ENCODE peak calls at places on chromosome 18, in five cellular contexts. One of them, this sample, is unnamed.

GRCh38 chr18:6488956-6489355 is 74.2 kb upstream of the L3MBTL4 start:
- DNase-seq in HEK293T: no peak
- DNase-seq in SK-N-SH: no peak
- DNase-seq in HepG2: no peak
- DNase-seq in GM12878: no peak
- DNase-seq in this sample: no peak

GRCh38 chr18:78751664-78752063 is 228.0 kb upstream of the SALL3 start:
- DNase-seq in HEK293T: no peak
- DNase-seq in SK-N-SH: no peak
- DNase-seq in HepG2: no peak
- DNase-seq in GM12878: no peak
- DNase-seq in this sample: no peak

GRCh38 chr18:60413944-60414547 is 41.5 kb upstream of the MC4R start:
- DNase-seq in HEK293T: no peak
- DNase-seq in SK-N-SH: no peak
- DNase-seq in HepG2: peak
- DNase-seq in GM12878: no peak
- DNase-seq in this sample: no peak

GRCh38 chr18:10029711-10030110 is 115.9 kb downstream of the VAPA start:
- DNase-seq in HEK293T: no peak
- DNase-seq in SK-N-SH: no peak
- DNase-seq in HepG2: no peak
- DNase-seq in GM12878: no peak
- DNase-seq in this sample: no peak

GRCh38 chr18:35389095-35389618 is 12.0 kb upstream of the ZNF396 start:
- DNase-seq in HEK293T: no peak
- DNase-seq in SK-N-SH: no peak
- DNase-seq in HepG2: no peak
- DNase-seq in GM12878: no peak
- DNase-seq in this sample: no peak

GRCh38 chr18:46226461-46226860 is 122.3 kb downstream of the HAUS1 start:
- DNase-seq in HEK293T: no peak
- DNase-seq in SK-N-SH: no peak
- DNase-seq in HepG2: no peak
- DNase-seq in GM12878: no peak
- DNase-seq in this sample: no peak

GRCh38 chr18:59517446-59518171 is 158.5 kb upstream of the LMAN1 start:
- DNase-seq in HEK293T: peak
- DNase-seq in SK-N-SH: peak
- DNase-seq in HepG2: peak
- DNase-seq in GM12878: no peak
- DNase-seq in this sample: no peak

GRCh38 chr18:446941-447560 is 53.5 kb downstream of the COLEC12 start:
- DNase-seq in HEK293T: no peak
- DNase-seq in SK-N-SH: no peak
- DNase-seq in HepG2: no peak
- DNase-seq in GM12878: no peak
- DNase-seq in this sample: no peak

GRCh38 chr18:7338846-7339245 is 108.0 kb downstream of the LRRC30 start:
- DNase-seq in HEK293T: no peak
- DNase-seq in SK-N-SH: no peak
- DNase-seq in HepG2: no peak
- DNase-seq in GM12878: no peak
- DNase-seq in this sample: no peak

GRCh38 chr18:2420367-2420766 is 150.9 kb downstream of the METTL4 start:
- DNase-seq in HEK293T: no peak
- DNase-seq in SK-N-SH: no peak
- DNase-seq in HepG2: no peak
- DNase-seq in GM12878: no peak
- DNase-seq in this sample: no peak

GRCh38 chr18:36211612-36212065 is 24.3 kb downstream of the MOCOS start:
- DNase-seq in HEK293T: no peak
- DNase-seq in SK-N-SH: no peak
- DNase-seq in HepG2: no peak
- DNase-seq in GM12878: peak
- DNase-seq in this sample: peak

GRCh38 chr18:25503567-25504081 is 151.7 kb upstream of the ZNF521 start:
- DNase-seq in HEK293T: peak
- DNase-seq in SK-N-SH: peak
- DNase-seq in HepG2: peak
- DNase-seq in GM12878: no peak
- DNase-seq in this sample: no peak

GRCh38 chr18:69257861-69258458 is 142.7 kb upstream of the DOK6 start:
- DNase-seq in HEK293T: no peak
- DNase-seq in SK-N-SH: no peak
- DNase-seq in HepG2: peak
- DNase-seq in GM12878: no peak
- DNase-seq in this sample: no peak

GRCh38 chr18:49778826-49779465 is 34.4 kb downstream of the ACAA2 start:
- DNase-seq in HEK293T: no peak
- DNase-seq in SK-N-SH: no peak
- DNase-seq in HepG2: no peak
- DNase-seq in GM12878: peak
- DNase-seq in this sample: no peak

GRCh38 chr18:44679912-44680270 is 797 bp upstream of the SETBP1 start:
- DNase-seq in HEK293T: peak
- DNase-seq in SK-N-SH: peak
- DNase-seq in HepG2: no peak
- DNase-seq in GM12878: no peak
- DNase-seq in this sample: peak

GRCh38 chr18:31049189-31049588 is 6.6 kb upstream of the DSC3 start:
- DNase-seq in HEK293T: no peak
- DNase-seq in SK-N-SH: no peak
- DNase-seq in HepG2: no peak
- DNase-seq in GM12878: no peak
- DNase-seq in this sample: peak

GRCh38 chr18:40911582-40912254 is 1043.3 kb upstream of the PIK3C3 start:
- DNase-seq in HEK293T: no peak
- DNase-seq in SK-N-SH: no peak
- DNase-seq in HepG2: no peak
- DNase-seq in GM12878: no peak
- DNase-seq in this sample: no peak

GRCh38 chr18:79911009-79911870 is 40.2 kb downstream of the SLC66A2 start:
- DNase-seq in HEK293T: no peak
- DNase-seq in SK-N-SH: no peak
- DNase-seq in HepG2: no peak
- DNase-seq in GM12878: no peak
- DNase-seq in this sample: no peak

GRCh38 chr18:51417643-51418483 is 220.4 kb upstream of the MEX3C start:
- DNase-seq in HEK293T: no peak
- DNase-seq in SK-N-SH: no peak
- DNase-seq in HepG2: no peak
- DNase-seq in GM12878: no peak
- DNase-seq in this sample: no peak

GRCh38 chr18:53148056-53148574 is 808.1 kb downstream of the DCC start:
- DNase-seq in HEK293T: no peak
- DNase-seq in SK-N-SH: no peak
- DNase-seq in HepG2: no peak
- DNase-seq in GM12878: no peak
- DNase-seq in this sample: no peak

GRCh38 chr18:69490813-69491212 is 90.1 kb downstream of the DOK6 start:
- DNase-seq in HEK293T: no peak
- DNase-seq in SK-N-SH: peak
- DNase-seq in HepG2: no peak
- DNase-seq in GM12878: no peak
- DNase-seq in this sample: no peak

GRCh38 chr18:31618801-31619200 is 27.1 kb downstream of the TTR start:
- DNase-seq in HEK293T: no peak
- DNase-seq in SK-N-SH: no peak
- DNase-seq in HepG2: no peak
- DNase-seq in GM12878: no peak
- DNase-seq in this sample: no peak

GRCh38 chr18:57353137-57353939 is 981 bp downstream of the ST8SIA3 start:
- DNase-seq in HEK293T: no peak
- DNase-seq in SK-N-SH: peak
- DNase-seq in HepG2: no peak
- DNase-seq in GM12878: no peak
- DNase-seq in this sample: no peak

GRCh38 chr18:22489694-22490093 is 72.0 kb upstream of the CTAGE1 start:
- DNase-seq in HEK293T: no peak
- DNase-seq in SK-N-SH: no peak
- DNase-seq in HepG2: peak
- DNase-seq in GM12878: no peak
- DNase-seq in this sample: peak

GRCh38 chr18:45636110-45636509 is 20.8 kb downstream of the SLC14A2 start:
- DNase-seq in HEK293T: no peak
- DNase-seq in SK-N-SH: no peak
- DNase-seq in HepG2: no peak
- DNase-seq in GM12878: no peak
- DNase-seq in this sample: no peak

GRCh38 chr18:77127769-77128671 is 4.6 kb downstream of the MBP start:
- DNase-seq in HEK293T: no peak
- DNase-seq in SK-N-SH: no peak
- DNase-seq in HepG2: no peak
- DNase-seq in GM12878: peak
- DNase-seq in this sample: no peak

GRCh38 chr18:77131100-77131651 is 1.4 kb downstream of the MBP start:
- DNase-seq in HEK293T: no peak
- DNase-seq in SK-N-SH: no peak
- DNase-seq in HepG2: no peak
- DNase-seq in GM12878: no peak
- DNase-seq in this sample: no peak

GRCh38 chr18:77131652-77132368 is 773 bp downstream of the MBP start:
- DNase-seq in HEK293T: peak
- DNase-seq in SK-N-SH: peak
- DNase-seq in HepG2: no peak
- DNase-seq in GM12878: no peak
- DNase-seq in this sample: no peak

GRCh38 chr18:77130229-77131099 is 2.1 kb downstream of the MBP start:
- DNase-seq in HEK293T: no peak
- DNase-seq in SK-N-SH: no peak
- DNase-seq in HepG2: no peak
- DNase-seq in GM12878: no peak
- DNase-seq in this sample: no peak

DNA sequence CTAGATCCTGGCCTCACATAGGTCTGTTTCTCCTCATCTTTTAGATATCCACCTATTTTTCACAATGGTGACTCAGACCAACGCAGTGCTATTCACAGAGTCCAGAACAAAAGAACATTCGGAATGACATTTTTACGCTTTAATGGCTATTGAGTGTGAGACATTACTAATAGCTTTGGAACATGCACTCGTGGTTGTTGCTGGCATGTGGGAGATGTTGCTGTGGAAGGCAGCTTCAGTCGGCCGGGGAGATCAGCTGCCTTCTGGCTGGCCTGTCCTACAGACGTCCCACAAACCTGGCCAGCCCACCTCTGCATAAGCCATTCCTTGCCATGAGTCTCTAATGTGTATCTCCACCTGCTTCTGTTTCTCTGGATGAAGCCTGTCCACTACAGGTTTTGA is 3.4 kb downstream of the MBP start:
- DNase-seq in HEK293T: no peak
- DNase-seq in SK-N-SH: no peak
- DNase-seq in HepG2: no peak
- DNase-seq in GM12878: no peak
- DNase-seq in this sample: no peak
- TF ChIP-seq FOXM1 in HEK293T: no peak
- TF ChIP-seq FOXM1 in SK-N-SH: no peak
- TF ChIP-seq FOXM1 in HepG2: no peak
- TF ChIP-seq FOXM1 in GM12878: no peak
- TF ChIP-seq FOXM1 in this sample: no peak

DNA sequence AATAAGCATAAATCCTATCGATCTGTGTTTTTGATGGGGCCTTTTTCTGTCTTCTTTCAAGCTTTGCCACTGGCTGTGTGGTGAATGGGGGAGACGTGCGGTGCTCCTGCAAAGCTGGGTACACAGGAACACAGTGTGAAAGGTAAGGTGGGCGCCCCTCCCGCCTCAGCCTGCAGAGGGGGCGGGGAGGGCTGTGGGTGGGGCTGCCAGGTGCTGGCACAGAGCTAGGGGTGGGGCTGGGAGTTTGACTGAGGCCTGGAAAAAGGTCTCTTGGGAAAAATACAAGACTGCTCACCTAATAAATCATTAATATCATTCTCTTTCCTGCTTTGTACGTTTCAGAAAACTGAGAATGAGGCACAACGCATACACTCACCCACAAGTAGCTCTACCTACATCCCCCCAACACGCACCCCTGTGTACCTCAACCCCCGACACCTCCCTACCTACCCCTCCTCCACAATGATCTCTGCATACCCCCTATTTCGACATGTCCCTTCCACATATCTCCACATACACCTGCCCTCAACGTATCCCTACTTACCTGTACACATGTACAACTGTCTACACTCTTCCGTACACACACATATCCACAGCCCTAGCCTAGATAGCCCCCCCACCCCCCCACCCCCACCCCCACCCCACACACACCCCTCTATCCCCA is 129.7 kb upstream of the TTC39C start:
- DNase-seq in HEK293T: no peak
- DNase-seq in SK-N-SH: no peak
- DNase-seq in HepG2: peak
- DNase-seq in GM12878: no peak
- DNase-seq in this sample: no peak
- TF ChIP-seq FOXM1 in HEK293T: no peak
- TF ChIP-seq FOXM1 in SK-N-SH: no peak
- TF ChIP-seq FOXM1 in HepG2: no peak
- TF ChIP-seq FOXM1 in GM12878: no peak
- TF ChIP-seq FOXM1 in this sample: no peak

GRCh38 chr18:55510809-55511208 is 77.2 kb downstream of the TCF4 start:
- DNase-seq in HEK293T: no peak
- DNase-seq in SK-N-SH: no peak
- DNase-seq in HepG2: no peak
- DNase-seq in GM12878: no peak
- DNase-seq in this sample: no peak
- TF ChIP-seq FOXM1 in HEK293T: no peak
- TF ChIP-seq FOXM1 in SK-N-SH: peak
- TF ChIP-seq FOXM1 in HepG2: no peak
- TF ChIP-seq FOXM1 in GM12878: no peak
- TF ChIP-seq FOXM1 in this sample: no peak

DNA sequence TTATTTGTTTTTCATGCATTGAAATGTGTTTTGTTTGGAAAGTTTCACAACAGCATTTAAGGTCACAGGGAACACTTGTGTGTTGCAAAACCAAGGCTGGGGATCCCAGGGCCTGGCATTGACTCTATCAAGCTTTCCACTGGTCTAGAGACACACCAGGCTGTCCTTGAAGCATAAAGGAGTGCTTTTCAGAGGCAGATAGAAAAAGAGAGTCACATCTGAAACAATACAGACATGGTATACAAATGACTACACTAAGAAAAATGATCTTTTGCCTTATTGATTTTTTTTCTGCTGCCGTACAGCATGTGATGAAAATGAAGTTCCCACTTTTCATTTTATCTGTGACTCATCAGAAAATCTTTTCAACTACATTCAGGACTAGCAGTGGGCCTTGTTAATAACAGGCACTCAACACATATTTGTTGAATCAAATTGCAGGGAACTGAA is 61.9 kb upstream of the ZCCHC2 start:
- DNase-seq in HEK293T: no peak
- DNase-seq in SK-N-SH: no peak
- DNase-seq in HepG2: peak
- DNase-seq in GM12878: no peak
- DNase-seq in this sample: no peak
- TF ChIP-seq FOXM1 in HEK293T: no peak
- TF ChIP-seq FOXM1 in SK-N-SH: no peak
- TF ChIP-seq FOXM1 in HepG2: no peak
- TF ChIP-seq FOXM1 in GM12878: no peak
- TF ChIP-seq FOXM1 in this sample: no peak